ENCODE peak calls at places on chromosome 17, in nine cellular contexts. R, E, N, T, L, V, Z, D and Q are unnamed samples.

GRCh38 chr17:44010966-44011647 is 3.7 kb downstream of the TMEM101 start:
- DNase-seq in L (no peak), E (no peak), Z (no peak), T (no peak), N (peak; percentile 89), R (no peak), V (no peak), D (no peak), Q (no peak)

GRCh38 chr17:66447159-66447558 is 144.7 kb downstream of the PRKCA start:
- DNase-seq in R (no peak), V (no peak), T (no peak), L (no peak), D (no peak), Z (no peak), N (no peak), E (no peak), Q (no peak)

GRCh38 chr17:40303009-40303657 is 5.8 kb upstream of the RARA start:
- DNase-seq in T (no peak), D (peak; percentile 74), V (no peak), E (no peak), R (peak; percentile 90), L (no peak), N (peak; percentile 54), Z (peak; percentile 94), Q (peak; percentile 49)

GRCh38 chr17:2056221-2057129 is 1.6 kb downstream of the HIC1 start:
- DNase-seq in D (peak; percentile 21), Z (no peak), T (no peak), N (no peak), E (no peak), L (no peak), R (no peak), V (peak; percentile 53), Q (no peak)

GRCh38 chr17:39818282-39819000 is 45.7 kb downstream of the IKZF3 start:
- DNase-seq in V (no peak), R (no peak), D (no peak), E (no peak), L (no peak), Z (no peak), T (no peak), N (no peak), Q (no peak)

GRCh38 chr17:66842505-66842904 is 7.6 kb downstream of the CACNG5 start:
- DNase-seq in V (no peak), R (no peak), N (no peak), Z (no peak), L (no peak), E (no peak), T (no peak), D (peak; percentile 9), Q (no peak)

GRCh38 chr17:77446959-77447634 is 306.3 kb downstream of the SEC14L1 start:
- DNase-seq in V (no peak), L (no peak), R (no peak), E (no peak), T (no peak), Z (no peak), D (no peak), N (no peak), Q (no peak)

GRCh38 chr17:62714016-62714777 is 86.7 kb downstream of the MRC2 start:
- DNase-seq in R (no peak), N (no peak), Z (no peak), T (no peak), D (no peak), L (no peak), E (no peak), V (no peak), Q (no peak)

GRCh38 chr17:59372138-59372751 is 40.8 kb downstream of the YPEL2 start:
- DNase-seq in Z (peak; percentile 86), L (no peak), N (peak; percentile 73), E (no peak), T (peak; percentile 68), V (no peak), D (no peak), R (peak; percentile 68), Q (peak; percentile 44)

GRCh38 chr17:45230787-45231480 is 9.2 kb downstream of the FMNL1 start:
- DNase-seq in T (no peak), V (no peak), E (no peak), R (no peak), N (peak; percentile 48), L (no peak), Z (peak; percentile 94), D (peak; percentile 77), Q (no peak)

GRCh38 chr17:28240688-28241340 is 78.2 kb upstream of the TMEM97 start:
- DNase-seq in Z (no peak), E (no peak), R (no peak), V (no peak), T (no peak), D (no peak), L (no peak), N (no peak), Q (no peak)

GRCh38 chr17:72775914-72776313 is 316.6 kb downstream of the SLC39A11 start:
- DNase-seq in L (no peak), N (no peak), V (no peak), D (peak; percentile 83), T (no peak), Z (no peak), R (no peak), E (no peak), Q (no peak)

GRCh38 chr17:55710410-55710809 is 12.3 kb downstream of the TMEM100 start:
- DNase-seq in L (no peak), T (no peak), E (no peak), D (no peak), Z (peak; percentile 77), N (no peak), V (no peak), R (no peak), Q (peak; percentile 31)

GRCh38 chr17:40025991-40026815 is 11.0 kb downstream of the CSF3 start:
- DNase-seq in R (no peak), D (peak; percentile 18), T (no peak), Z (no peak), L (no peak), V (no peak), E (no peak), N (no peak), Q (no peak)

GRCh38 chr17:16374129-16374528 is 6.8 kb upstream of the UBB start:
- DNase-seq in V (no peak), T (peak; percentile 92), R (no peak), N (no peak), Z (no peak), L (no peak), D (no peak), E (no peak), Q (no peak)